ENCODE peak calls at places on chromosomes 1 and 21, in four cellular contexts. F is AG10803, Q is Caco-2, H is tibial nerve. R is an unnamed sample.

GRCh38 chr1:92583821-92584760 is 97.4 kb upstream of the GFI1 start:
- DNase-seq in F (peak), Q (no peak), H (no peak), R (peak)

GRCh38 chr1:217435159-217435558 is 195.7 kb downstream of the GPATCH2 start:
- DNase-seq in F (no peak), Q (no peak), H (no peak), R (no peak)

GRCh38 chr1:14027099-14027498 is 327.1 kb downstream of the PRDM2 start:
- DNase-seq in F (no peak), Q (no peak), H (no peak), R (no peak)

GRCh38 chr1:172818841-172819527 is 160.1 kb downstream of the FASLG start:
- DNase-seq in F (no peak), Q (no peak), H (no peak), R (no peak)

GRCh38 chr1:7301346-7301993 is 469.6 kb upstream of the VAMP3 start:
- DNase-seq in F (no peak), Q (no peak), H (no peak), R (no peak)

GRCh38 chr1:218351617-218352438 is 6.7 kb downstream of the TGFB2 start:
- DNase-seq in F (no peak), Q (no peak), H (no peak), R (peak)

GRCh38 chr1:154810571-154810970 is 59.5 kb downstream of the KCNN3 start:
- DNase-seq in F (no peak), Q (no peak), H (no peak), R (no peak)

GRCh38 chr21:34812510-34813265 is 143.9 kb downstream of the CLIC6 start:
- DNase-seq in F (peak), Q (no peak), H (no peak), R (peak)

GRCh38 chr1:3465091-3465934 is 10.8 kb downstream of the ARHGEF16 start:
- DNase-seq in F (no peak), Q (peak), H (no peak), R (no peak)

GRCh38 chr1:211183924-211184323 is 50.0 kb upstream of the KCNH1 start:
- DNase-seq in F (no peak), Q (no peak), H (no peak), R (no peak)

GRCh38 chr21:42864812-42865211 is 14.5 kb downstream of the WDR4 start:
- DNase-seq in F (peak), Q (no peak), H (no peak), R (no peak)

GRCh38 chr1:36342426-36343185 is 19.2 kb upstream of the EVA1B start:
- DNase-seq in F (peak), Q (no peak), H (peak), R (peak)

GRCh38 chr1:212981025-212981495 is 30.7 kb downstream of the VASH2 start:
- DNase-seq in F (no peak), Q (peak), H (no peak), R (no peak)

GRCh38 chr1:84620720-84621313 is 46.6 kb upstream of the CTBS start:
- DNase-seq in F (peak), Q (peak), H (peak), R (peak)

GRCh38 chr1:234899041-234899787 is 229.4 kb downstream of the TOMM20 start:
- DNase-seq in F (peak), Q (no peak), H (no peak), R (peak)

GRCh38 chr21:16193758-16194606 is 464.2 kb downstream of the USP25 start:
- DNase-seq in F (peak), Q (peak), H (peak), R (peak)

GRCh38 chr1:114114751-114115104 is 38.9 kb downstream of the SYT6 start:
- DNase-seq in F (no peak), Q (no peak), H (no peak), R (no peak)

GRCh38 chr1:31951276-31951675 is 13.1 kb upstream of the PTP4A2 start:
- DNase-seq in F (no peak), Q (no peak), H (no peak), R (no peak)

GRCh38 chr1:219266524-219266923 is 92.8 kb downstream of the LYPLAL1 start:
- DNase-seq in F (no peak), Q (no peak), H (no peak), R (no peak)

GRCh38 chr1:204791453-204792366 is 79.0 kb upstream of the NFASC start:
- DNase-seq in F (peak), Q (peak), H (peak), R (peak)

GRCh38 chr1:30001452-30002039 is 721.8 kb downstream of the MATN1 start:
- DNase-seq in F (no peak), Q (no peak), H (no peak), R (no peak)

GRCh38 chr21:15645830-15646229 is 84.0 kb upstream of the USP25 start:
- DNase-seq in F (no peak), Q (no peak), H (no peak), R (no peak)

GRCh38 chr1:67308136-67308535 is 463 bp downstream of the IL12RB2 start:
- DNase-seq in F (no peak), Q (no peak), H (no peak), R (no peak)

GRCh38 chr1:72062584-72062983 is 219.8 kb downstream of the NEGR1 start:
- DNase-seq in F (peak), Q (no peak), H (no peak), R (no peak)

GRCh38 chr1:46434358-46434757 is 40.2 kb downstream of the FAAH start:
- DNase-seq in F (no peak), Q (no peak), H (no peak), R (no peak)

GRCh38 chr1:212512731-212513559 is 80.2 kb downstream of the NENF start:
- DNase-seq in F (peak), Q (no peak), H (no peak), R (peak)

GRCh38 chr1:224624432-224624831 is 8.3 kb downstream of the CNIH3 start:
- DNase-seq in F (no peak), Q (no peak), H (no peak), R (no peak)

GRCh38 chr1:188237573-188238353 is 1409.0 kb downstream of the PLA2G4A start:
- DNase-seq in F (no peak), Q (no peak), H (no peak), R (peak)

GRCh38 chr1:96482615-96483014 is 239.0 kb upstream of the PTBP2 start:
- DNase-seq in F (no peak), Q (no peak), H (no peak), R (no peak)

GRCh38 chr1:27124405-27124804 is 30.5 kb downstream of the SLC9A1 start:
- DNase-seq in F (no peak), Q (no peak), H (no peak), R (no peak)

GRCh38 chr1:27130798-27131197 is 24.1 kb downstream of the SLC9A1 start:
- DNase-seq in F (no peak), Q (no peak), H (no peak), R (no peak)

GRCh38 chr1:27129225-27129624 is 25.7 kb downstream of the SLC9A1 start:
- DNase-seq in F (no peak), Q (no peak), H (no peak), R (no peak)

GRCh38 chr1:27122652-27123051 is 32.3 kb downstream of the SLC9A1 start:
- DNase-seq in F (peak), Q (peak), H (no peak), R (peak)

GRCh38 chr1:27127419-27127818 is 27.5 kb downstream of the SLC9A1 start:
- DNase-seq in F (no peak), Q (no peak), H (no peak), R (no peak)
- TF ChIP-seq CTCF in F (peak), Q (peak), H (no peak), R (peak)

GRCh38 chr1:228082260-228082974 is at the start of gene ARF1:
- DNase-seq in F (peak), Q (peak), H (peak), R (peak)
- TF ChIP-seq CTCF in F (no peak), Q (no peak), H (no peak), R (no peak)

GRCh38 chr1:4655674-4656532 is 1.5 kb downstream of the AJAP1 start:
- DNase-seq in F (peak), Q (peak), H (no peak), R (peak)
- TF ChIP-seq CTCF in F (peak), Q (peak), H (peak), R (peak)

DNA sequence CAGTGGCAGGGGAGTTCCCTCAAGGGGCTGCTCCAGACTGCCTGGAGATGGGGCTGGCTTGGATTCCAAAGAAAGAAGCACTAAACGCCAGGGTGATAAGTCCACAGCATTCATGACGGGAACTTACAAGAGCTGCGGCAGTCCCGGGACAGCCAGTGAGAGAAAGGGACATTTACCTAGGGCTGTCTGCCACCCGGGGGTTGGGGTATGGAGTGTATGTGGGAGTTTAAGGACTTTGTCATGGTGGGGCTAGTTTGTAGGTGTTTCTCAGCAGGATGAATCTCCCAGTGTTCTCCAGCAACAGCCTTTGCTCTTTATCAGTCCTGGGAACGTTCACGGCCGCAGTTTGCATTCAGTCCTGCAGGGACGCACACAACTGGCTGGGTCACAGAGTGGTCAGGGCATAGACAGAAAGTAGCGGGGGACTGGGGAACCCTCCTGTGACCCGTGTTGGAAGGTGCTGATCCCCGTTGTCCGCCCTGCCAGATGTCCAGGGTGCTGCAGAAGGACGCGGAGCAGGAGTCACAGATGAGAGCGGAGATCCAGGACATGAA is 41.4 kb upstream of the HMGN1 start:
- DNase-seq in F (no peak), Q (no peak), H (no peak), R (no peak)
- TF ChIP-seq CTCF in F (no peak), Q (no peak), H (no peak), R (no peak)

GRCh38 chr1:53835491-53835890 is 2.6 kb downstream of the NDC1 start:
- DNase-seq in F (no peak), Q (no peak), H (no peak), R (peak)

GRCh38 chr1:53842347-53842746 is 4.3 kb upstream of the NDC1 start:
- DNase-seq in F (no peak), Q (no peak), H (no peak), R (no peak)

GRCh38 chr1:53834776-53835175 is 3.3 kb downstream of the NDC1 start:
- DNase-seq in F (no peak), Q (no peak), H (no peak), R (no peak)

GRCh38 chr1:53838654-53838974 is 518 bp upstream of the NDC1 start:
- DNase-seq in F (no peak), Q (no peak), H (no peak), R (no peak)

GRCh38 chr1:53837924-53838653 is at the start of gene NDC1:
- DNase-seq in F (peak), Q (peak), H (peak), R (peak)
- TF ChIP-seq CTCF in F (peak), Q (peak), H (no peak), R (no peak)

DNA sequence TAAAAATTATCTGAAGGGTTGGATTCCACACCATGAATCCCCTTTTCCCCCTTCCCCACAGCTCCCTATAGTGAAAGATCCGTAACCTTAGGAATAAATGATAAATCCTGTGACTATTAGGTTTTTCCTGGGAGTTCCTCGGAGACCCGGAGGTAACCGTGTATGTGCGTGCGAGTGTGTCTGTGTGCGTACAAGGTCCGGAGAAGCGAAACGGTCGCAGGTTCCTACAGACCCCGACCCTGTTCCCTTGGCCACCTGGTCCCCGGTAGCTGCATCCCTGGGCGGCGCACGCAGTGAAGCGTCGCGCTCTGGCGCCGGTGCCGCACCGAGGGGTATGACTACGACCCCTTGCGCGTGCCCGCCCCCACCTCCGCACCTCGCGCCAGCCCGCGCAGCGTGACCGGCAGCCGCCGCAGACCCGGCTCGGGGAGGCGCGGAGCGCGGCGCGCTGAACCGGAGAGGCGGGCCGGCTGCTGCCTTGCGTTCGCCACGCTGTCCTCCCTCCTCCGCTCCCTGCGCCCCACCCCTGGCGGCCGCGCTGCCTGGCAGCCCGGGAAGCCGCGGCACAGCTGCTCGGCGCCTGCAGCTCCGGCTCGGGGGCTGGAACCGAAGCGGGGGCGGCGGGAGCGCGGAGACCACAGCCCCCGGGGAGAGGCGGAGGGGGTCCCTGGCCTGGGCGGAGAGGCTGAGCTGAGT is at the start of gene AK5:
- DNase-seq in F (peak), Q (no peak), H (no peak), R (peak)
- TF ChIP-seq CTCF in F (no peak), Q (no peak), H (no peak), R (no peak)

R was measured in choroid plexus epithelial cell.